ENCODE peak calls at places on chromosomes 12 and 14, in ten cellular contexts. One of them, this sample, is unnamed.

GRCh38 chr12:52672321-52672933 is 7.8 kb downstream of the KRT1 start:
- DNase-seq in CD4-positive, alpha-beta T cell: no peak
- DNase-seq in psoas muscle: no peak
- DNase-seq in fibroblast of the conjunctiva: no peak
- DNase-seq in anterior cingulate cortex: no peak
- DNase-seq in nucleus accumbens: no peak
- DNase-seq in AG09309: no peak
- DNase-seq in ACHN: no peak
- DNase-seq in SHP77: no peak
- DNase-seq in T-helper 2 cell: no peak
- DNase-seq in this sample: no peak

GRCh38 chr12:70798016-70798768 is 122.3 kb downstream of the PTPRR start:
- DNase-seq in ACHN: no peak
- DNase-seq in psoas muscle: no peak
- DNase-seq in AG09309: no peak
- DNase-seq in nucleus accumbens: no peak
- DNase-seq in CD4-positive, alpha-beta T cell: no peak
- DNase-seq in SHP77: no peak
- DNase-seq in anterior cingulate cortex: no peak
- DNase-seq in fibroblast of the conjunctiva: no peak
- DNase-seq in T-helper 2 cell: no peak
- DNase-seq in this sample: no peak

GRCh38 chr14:68891851-68892660 is 87.0 kb downstream of the ACTN1 start:
- DNase-seq in fibroblast of the conjunctiva: no peak
- DNase-seq in CD4-positive, alpha-beta T cell: no peak
- DNase-seq in psoas muscle: peak; percentile 44
- DNase-seq in nucleus accumbens: no peak
- DNase-seq in anterior cingulate cortex: no peak
- DNase-seq in T-helper 2 cell: no peak
- DNase-seq in SHP77: no peak
- DNase-seq in AG09309: no peak
- DNase-seq in ACHN: no peak
- DNase-seq in this sample: no peak

GRCh38 chr14:103391048-103391447 is 5.8 kb downstream of the MARK3 start:
- DNase-seq in CD4-positive, alpha-beta T cell: peak; percentile 8
- DNase-seq in AG09309: peak; percentile 86
- DNase-seq in SHP77: peak; percentile 33
- DNase-seq in ACHN: peak; percentile 63
- DNase-seq in nucleus accumbens: no peak
- DNase-seq in T-helper 2 cell: peak; percentile 66
- DNase-seq in fibroblast of the conjunctiva: peak; percentile 59
- DNase-seq in psoas muscle: no peak
- DNase-seq in anterior cingulate cortex: no peak
- DNase-seq in this sample: no peak

GRCh38 chr14:104639889-104640548 is 35.4 kb upstream of the TMEM179 start:
- DNase-seq in SHP77: peak; percentile 45
- DNase-seq in nucleus accumbens: peak; percentile 33
- DNase-seq in T-helper 2 cell: peak; percentile 29
- DNase-seq in anterior cingulate cortex: no peak
- DNase-seq in fibroblast of the conjunctiva: peak; percentile 5
- DNase-seq in psoas muscle: peak; percentile 69
- DNase-seq in CD4-positive, alpha-beta T cell: peak; percentile 25
- DNase-seq in AG09309: no peak
- DNase-seq in ACHN: peak; percentile 50
- DNase-seq in this sample: peak; percentile 13

GRCh38 chr14:99971929-99972747 is 93.1 kb upstream of the EVL start:
- DNase-seq in psoas muscle: no peak
- DNase-seq in T-helper 2 cell: peak; percentile 30
- DNase-seq in SHP77: no peak
- DNase-seq in anterior cingulate cortex: no peak
- DNase-seq in AG09309: no peak
- DNase-seq in nucleus accumbens: no peak
- DNase-seq in ACHN: no peak
- DNase-seq in CD4-positive, alpha-beta T cell: no peak
- DNase-seq in fibroblast of the conjunctiva: no peak
- DNase-seq in this sample: no peak

GRCh38 chr12:32997471-32997870 is 100.9 kb upstream of the PKP2 start:
- DNase-seq in anterior cingulate cortex: no peak
- DNase-seq in AG09309: no peak
- DNase-seq in psoas muscle: no peak
- DNase-seq in nucleus accumbens: no peak
- DNase-seq in SHP77: no peak
- DNase-seq in fibroblast of the conjunctiva: no peak
- DNase-seq in ACHN: no peak
- DNase-seq in CD4-positive, alpha-beta T cell: no peak
- DNase-seq in T-helper 2 cell: no peak
- DNase-seq in this sample: peak; percentile 91

GRCh38 chr12:64081020-64081419 is 141.1 kb downstream of the KICS2 start:
- DNase-seq in T-helper 2 cell: no peak
- DNase-seq in fibroblast of the conjunctiva: no peak
- DNase-seq in SHP77: no peak
- DNase-seq in psoas muscle: no peak
- DNase-seq in nucleus accumbens: no peak
- DNase-seq in CD4-positive, alpha-beta T cell: no peak
- DNase-seq in ACHN: no peak
- DNase-seq in AG09309: no peak
- DNase-seq in anterior cingulate cortex: no peak
- DNase-seq in this sample: no peak

GRCh38 chr12:56941299-56942017 is 7.2 kb upstream of the SDR9C7 start:
- DNase-seq in anterior cingulate cortex: peak; percentile 13
- DNase-seq in CD4-positive, alpha-beta T cell: no peak
- DNase-seq in ACHN: peak; percentile 63
- DNase-seq in AG09309: peak; percentile 32
- DNase-seq in fibroblast of the conjunctiva: peak; percentile 26
- DNase-seq in SHP77: no peak
- DNase-seq in nucleus accumbens: no peak
- DNase-seq in T-helper 2 cell: peak; percentile 86
- DNase-seq in psoas muscle: no peak
- DNase-seq in this sample: no peak

GRCh38 chr14:74596747-74597456 is 15.1 kb downstream of the LTBP2 start:
- DNase-seq in CD4-positive, alpha-beta T cell: no peak
- DNase-seq in SHP77: no peak
- DNase-seq in AG09309: no peak
- DNase-seq in psoas muscle: peak; percentile 40
- DNase-seq in anterior cingulate cortex: no peak
- DNase-seq in nucleus accumbens: no peak
- DNase-seq in ACHN: no peak
- DNase-seq in T-helper 2 cell: no peak
- DNase-seq in fibroblast of the conjunctiva: no peak
- DNase-seq in this sample: no peak

GRCh38 chr14:95895720-95896119 is 19.1 kb downstream of the TUNAR start:
- DNase-seq in SHP77: peak; percentile 28
- DNase-seq in anterior cingulate cortex: no peak
- DNase-seq in fibroblast of the conjunctiva: no peak
- DNase-seq in CD4-positive, alpha-beta T cell: no peak
- DNase-seq in T-helper 2 cell: peak; percentile 15
- DNase-seq in ACHN: peak; percentile 37
- DNase-seq in AG09309: no peak
- DNase-seq in nucleus accumbens: no peak
- DNase-seq in psoas muscle: no peak
- DNase-seq in this sample: no peak

GRCh38 chr12:121986494-121987245 is 35.0 kb upstream of the BCL7A start:
- DNase-seq in nucleus accumbens: no peak
- DNase-seq in AG09309: no peak
- DNase-seq in fibroblast of the conjunctiva: no peak
- DNase-seq in psoas muscle: no peak
- DNase-seq in CD4-positive, alpha-beta T cell: no peak
- DNase-seq in T-helper 2 cell: no peak
- DNase-seq in ACHN: no peak
- DNase-seq in anterior cingulate cortex: no peak
- DNase-seq in SHP77: no peak
- DNase-seq in this sample: no peak

GRCh38 chr14:104633276-104633861 is 28.8 kb upstream of the TMEM179 start:
- DNase-seq in CD4-positive, alpha-beta T cell: no peak
- DNase-seq in T-helper 2 cell: no peak
- DNase-seq in AG09309: no peak
- DNase-seq in fibroblast of the conjunctiva: no peak
- DNase-seq in ACHN: no peak
- DNase-seq in nucleus accumbens: peak; percentile 47
- DNase-seq in SHP77: no peak
- DNase-seq in anterior cingulate cortex: peak; percentile 58
- DNase-seq in psoas muscle: no peak
- DNase-seq in this sample: no peak

GRCh38 chr12:68001486-68002466 is 12.5 kb downstream of the IFNG-AS1 start:
- DNase-seq in AG09309: peak; percentile 7
- DNase-seq in ACHN: peak; percentile 48
- DNase-seq in fibroblast of the conjunctiva: no peak
- DNase-seq in SHP77: peak; percentile 6
- DNase-seq in CD4-positive, alpha-beta T cell: no peak
- DNase-seq in psoas muscle: no peak
- DNase-seq in anterior cingulate cortex: no peak
- DNase-seq in T-helper 2 cell: peak; percentile 8
- DNase-seq in nucleus accumbens: no peak
- DNase-seq in this sample: no peak

GRCh38 chr12:114302606-114303005 is 103.3 kb downstream of the TBX5 start:
- DNase-seq in ACHN: no peak
- DNase-seq in nucleus accumbens: no peak
- DNase-seq in CD4-positive, alpha-beta T cell: no peak
- DNase-seq in fibroblast of the conjunctiva: no peak
- DNase-seq in AG09309: no peak
- DNase-seq in psoas muscle: no peak
- DNase-seq in SHP77: no peak
- DNase-seq in anterior cingulate cortex: no peak
- DNase-seq in T-helper 2 cell: no peak
- DNase-seq in this sample: no peak

GRCh38 chr14:79510659-79511058 is 700.6 kb downstream of the DIO2 start:
- DNase-seq in SHP77: no peak
- DNase-seq in T-helper 2 cell: no peak
- DNase-seq in anterior cingulate cortex: no peak
- DNase-seq in nucleus accumbens: no peak
- DNase-seq in fibroblast of the conjunctiva: no peak
- DNase-seq in ACHN: no peak
- DNase-seq in psoas muscle: no peak
- DNase-seq in AG09309: peak; percentile 62
- DNase-seq in CD4-positive, alpha-beta T cell: no peak
- DNase-seq in this sample: no peak

GRCh38 chr12:65631621-65632111 is 192.6 kb upstream of the HMGA2 start:
- DNase-seq in ACHN: peak; percentile 99
- DNase-seq in fibroblast of the conjunctiva: peak; percentile 97
- DNase-seq in psoas muscle: no peak
- DNase-seq in SHP77: no peak
- DNase-seq in nucleus accumbens: no peak
- DNase-seq in T-helper 2 cell: no peak
- DNase-seq in AG09309: peak; percentile 99
- DNase-seq in CD4-positive, alpha-beta T cell: no peak
- DNase-seq in anterior cingulate cortex: no peak
- DNase-seq in this sample: no peak

GRCh38 chr12:104460041-104460757 is 3.5 kb downstream of the CHST11 start:
- DNase-seq in fibroblast of the conjunctiva: no peak
- DNase-seq in SHP77: no peak
- DNase-seq in AG09309: no peak
- DNase-seq in nucleus accumbens: no peak
- DNase-seq in CD4-positive, alpha-beta T cell: no peak
- DNase-seq in ACHN: no peak
- DNase-seq in T-helper 2 cell: peak; percentile 40
- DNase-seq in psoas muscle: no peak
- DNase-seq in anterior cingulate cortex: no peak
- DNase-seq in this sample: no peak

This sample was measured in NCI-H774.